ENCODE peak calls at places on chromosomes 7 and 10, in seven cellular contexts. G, O, Z, K, A, X and L are unnamed samples.

GRCh38 chr7:139284252-139284896 is 53.3 kb downstream of the UBN2 start:
- DNase-seq in A (no peak), Z (peak), X (no peak), K (no peak), O (no peak), G (peak), L (no peak)

GRCh38 chr10:66842867-66843266 is 83.0 kb upstream of the LRRTM3 start:
- DNase-seq in A (no peak), G (no peak), K (no peak), Z (no peak), O (no peak), X (no peak), L (no peak)

GRCh38 chr7:17963281-17963680 is 23.0 kb upstream of the SNX13 start:
- DNase-seq in A (no peak), Z (no peak), G (no peak), X (no peak), O (peak), K (no peak), L (no peak)

GRCh38 chr10:132644544-132645530 is 107.2 kb downstream of the INPP5A start:
- DNase-seq in G (no peak), Z (no peak), O (no peak), X (no peak), A (no peak), K (no peak), L (no peak)

GRCh38 chr7:92973964-92974363 is 137.6 kb upstream of the CDK6 start:
- DNase-seq in X (peak), O (peak), Z (no peak), A (no peak), G (no peak), K (no peak), L (no peak)

GRCh38 chr7:24477807-24478655 is 95.2 kb upstream of the PALS2 start:
- DNase-seq in X (peak), O (peak), G (no peak), K (no peak), A (no peak), Z (peak), L (no peak)

GRCh38 chr7:18590744-18591340 is 95.3 kb downstream of the HDAC9 start:
- DNase-seq in G (peak), A (no peak), O (peak), X (peak), Z (peak), K (peak), L (no peak)

GRCh38 chr7:107118109-107118900 is 50.5 kb upstream of the HBP1 start:
- DNase-seq in X (no peak), K (no peak), Z (no peak), G (no peak), A (no peak), O (peak), L (no peak)

GRCh38 chr10:97612386-97612785 is 20.9 kb downstream of the MORN4 start:
- DNase-seq in G (peak), Z (peak), K (no peak), A (no peak), X (peak), O (peak), L (no peak)

GRCh38 chr7:138008588-138009349 is 6.9 kb upstream of the CREB3L2 start:
- DNase-seq in O (peak), K (peak), G (peak), Z (peak), A (peak), X (peak), L (no peak)

GRCh38 chr10:47104786-47105385 is 193.7 kb downstream of the PTPN20 start:
- DNase-seq in Z (no peak), K (no peak), O (no peak), G (no peak), X (no peak), A (no peak), L (no peak)

GRCh38 chr7:55438765-55439525 is 73.8 kb downstream of the LANCL2 start:
- DNase-seq in A (no peak), O (peak), Z (no peak), K (no peak), G (no peak), X (peak), L (no peak)

GRCh38 chr7:1672851-1673486 is 2.9 kb downstream of the ELFN1 start:
- DNase-seq in O (no peak), G (no peak), Z (no peak), K (no peak), X (no peak), A (peak), L (peak)

GRCh38 chr7:34657632-34658268 is at the start of gene NPSR1:
- DNase-seq in A (no peak), G (no peak), Z (no peak), O (no peak), X (no peak), K (no peak), L (no peak)

GRCh38 chr10:42934351-42934811 is 142.5 kb upstream of the RET start:
- DNase-seq in O (no peak), Z (no peak), A (no peak), X (no peak), K (no peak), G (no peak), L (no peak)

GRCh38 chr7:153529651-153530165 is 522.5 kb upstream of the DPP6 start:
- DNase-seq in G (no peak), A (no peak), K (no peak), O (no peak), X (no peak), Z (no peak), L (no peak)

GRCh38 chr7:151626422-151627115 is 106.9 kb upstream of the RHEB start:
- DNase-seq in X (no peak), A (no peak), O (no peak), K (no peak), G (peak), Z (peak), L (peak)

GRCh38 chr10:88990528-88991160 is at the start of gene FAS:
- DNase-seq in O (peak), A (peak), X (peak), G (peak), Z (peak), K (no peak), L (peak)

GRCh38 chr10:119597405-119598186 is 832 bp upstream of the TIAL1 start:
- DNase-seq in X (no peak), G (peak), Z (peak), A (no peak), O (no peak), K (no peak), L (no peak)

GRCh38 chr10:123651421-123652047 is 14.6 kb upstream of the GPR26 start:
- DNase-seq in X (no peak), G (no peak), O (no peak), Z (no peak), A (no peak), K (no peak), L (no peak)

GRCh38 chr10:129486805-129487204 is 19.8 kb downstream of the MGMT start:
- DNase-seq in X (no peak), K (no peak), O (no peak), G (no peak), Z (no peak), A (no peak), L (no peak)

GRCh38 chr7:35707422-35707821 is 12.5 kb upstream of the HERPUD2 start:
- DNase-seq in O (no peak), K (no peak), X (no peak), G (no peak), Z (peak), A (no peak), L (no peak)

GRCh38 chr10:12333382-12334185 is 15.8 kb upstream of the CAMK1D start:
- DNase-seq in O (peak), G (peak), Z (no peak), X (peak), A (peak), K (peak), L (no peak)

GRCh38 chr10:80365510-80365909 is 8.9 kb downstream of the DYDC2 start:
- DNase-seq in K (no peak), O (no peak), G (no peak), A (no peak), Z (no peak), X (no peak), L (no peak)

DNA sequence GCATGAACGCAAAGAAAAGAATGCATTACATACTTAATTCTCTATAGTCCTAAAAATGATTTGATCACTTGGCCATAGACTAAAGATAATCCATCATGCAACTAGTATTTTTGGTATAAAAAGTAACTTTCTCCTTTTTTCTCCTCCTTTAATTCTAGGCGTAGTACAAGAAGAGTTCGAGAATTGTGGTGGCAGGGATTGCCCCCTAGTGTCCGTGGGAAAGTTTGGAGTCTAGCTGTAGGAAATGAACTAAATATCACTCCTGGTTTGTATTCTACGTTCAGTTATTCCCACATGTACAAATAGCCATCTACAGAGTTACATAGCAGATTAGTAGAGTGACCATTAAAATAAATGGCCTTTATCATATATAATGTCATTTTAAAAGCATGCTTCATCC is 45.5 kb upstream of the HELLS start:
- DNase-seq in K (no peak), A (no peak), Z (peak), G (no peak), X (peak), O (peak), L (no peak)
- TF ChIP-seq CTCF in K (peak), A (no peak), Z (peak), G (no peak), X (no peak), O (peak), L (peak)

GRCh38 chr7:127154101-127154500 is 98.6 kb downstream of the GRM8 start:
- DNase-seq in K (no peak), X (no peak), O (no peak), G (no peak), Z (peak), A (no peak), L (no peak)

GRCh38 chr7:127154958-127155357 is 97.8 kb downstream of the GRM8 start:
- DNase-seq in X (no peak), O (no peak), Z (no peak), K (no peak), G (no peak), A (no peak), L (no peak)

GRCh38 chr7:127153315-127153714 is 99.4 kb downstream of the GRM8 start:
- DNase-seq in G (no peak), A (no peak), K (no peak), X (no peak), O (no peak), Z (no peak), L (no peak)

GRCh38 chr7:127158659-127159058 is 94.1 kb downstream of the GRM8 start:
- DNase-seq in X (no peak), A (no peak), Z (peak), K (peak), G (peak), O (no peak), L (no peak)
- TF ChIP-seq CTCF in X (no peak), A (no peak), Z (peak), K (peak), G (peak), O (peak), L (peak)

DNA sequence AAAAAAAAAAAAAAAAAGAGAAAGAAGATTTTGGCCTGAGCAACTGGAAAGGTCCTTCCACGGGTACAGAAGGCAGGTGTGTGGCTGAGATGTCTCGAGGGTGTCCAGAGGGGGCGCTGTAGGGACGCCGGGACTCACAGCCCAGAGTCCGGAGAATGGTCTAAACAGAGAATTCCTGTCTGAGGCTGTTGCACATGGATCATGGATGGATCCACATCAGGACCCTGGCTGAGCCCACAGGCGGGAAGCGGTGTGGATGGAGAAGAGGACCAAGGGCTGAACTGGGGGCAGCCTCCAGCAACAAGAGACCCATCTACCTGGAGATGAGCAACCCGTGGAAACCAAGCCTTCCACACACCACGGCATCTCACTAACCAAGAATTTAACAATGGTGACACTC is 55.0 kb downstream of the PKD1L1 start:
- DNase-seq in O (peak), K (no peak), X (no peak), G (peak), A (no peak), Z (peak), L (peak)
- TF ChIP-seq CTCF in O (peak), K (no peak), X (no peak), G (peak), A (no peak), Z (peak), L (peak)

GRCh38 chr10:60549686-60550085 is 160.0 kb upstream of the ANK3 start:
- DNase-seq in A (no peak), O (peak), Z (peak), X (peak), G (peak), K (no peak), L (no peak)
- TF ChIP-seq CTCF in A (no peak), O (peak), Z (peak), X (peak), G (peak), K (peak), L (peak)

GRCh38 chr10:784377-784758 is 94.9 kb upstream of the DIP2C start:
- DNase-seq in A (no peak), X (no peak), G (no peak), Z (peak), K (no peak), O (no peak), L (no peak)
- TF ChIP-seq CTCF in A (no peak), X (no peak), G (no peak), Z (peak), K (no peak), O (no peak), L (no peak)